ENCODE peak calls at places on chromosomes 2 and 18, in ten cellular contexts. R is fibroblast of villous mesenchyme, M is fibroblast of lung, E is MCF 10A, C is HFFc6, N is cardiac fibroblast, K is cardiac muscle cell, Z is Calu3, G is mammary epithelial cell, X is esophagus squamous epithelium. L is an unnamed sample.

GRCh38 chr2:17754773-17755425 is 961 bp downstream of the GEN1 start:
- DNase-seq in G (no peak), E (peak), R (peak), C (no peak), N (peak), M (no peak), Z (no peak), X (no peak), K (no peak), L (no peak)

GRCh38 chr18:40841473-40841872 is 1113.6 kb upstream of the PIK3C3 start:
- DNase-seq in M (peak), E (peak), G (peak), X (no peak), Z (no peak), R (peak), K (no peak), C (peak), N (peak), L (no peak)

GRCh38 chr2:232238108-232238507 is 140.4 kb upstream of the ALPP start:
- DNase-seq in Z (peak), R (peak), M (peak), C (no peak), K (no peak), N (peak), X (no peak), G (no peak), E (no peak), L (no peak)

GRCh38 chr2:236861196-236861875 is 224.4 kb upstream of the COPS8 start:
- DNase-seq in R (no peak), X (no peak), Z (no peak), C (no peak), K (no peak), N (no peak), G (no peak), M (no peak), E (no peak), L (no peak)

GRCh38 chr18:75874401-75875093 is 447.0 kb upstream of the SMIM21 start:
- DNase-seq in C (no peak), R (no peak), N (no peak), X (no peak), K (peak), E (no peak), G (no peak), Z (no peak), M (peak), L (no peak)

GRCh38 chr2:102449370-102449974 is 23.6 kb upstream of the SLC9A4 start:
- DNase-seq in X (no peak), M (peak), Z (peak), R (peak), K (peak), C (peak), N (peak), G (peak), E (peak), L (peak)

GRCh38 chr2:225177098-225177497 is 134.8 kb upstream of the DOCK10 start:
- DNase-seq in K (no peak), N (peak), G (peak), R (peak), X (no peak), E (peak), C (peak), M (peak), Z (no peak), L (no peak)

GRCh38 chr2:46981662-46982351 is 66.2 kb upstream of the MCFD2 start:
- DNase-seq in M (no peak), X (no peak), Z (no peak), K (no peak), N (no peak), G (no peak), R (no peak), C (no peak), E (no peak), L (no peak)

GRCh38 chr2:63545023-63545422 is 43.3 kb downstream of the WDPCP start:
- DNase-seq in G (no peak), N (no peak), X (no peak), C (no peak), Z (no peak), E (no peak), R (no peak), K (no peak), M (no peak), L (no peak)

GRCh38 chr2:44169155-44169898 is 652 bp downstream of the PPM1B start:
- DNase-seq in K (peak), M (peak), E (peak), C (peak), R (peak), X (peak), N (peak), G (peak), Z (peak), L (peak)

GRCh38 chr2:16211341-16211740 is 271.0 kb downstream of the MYCN start:
- DNase-seq in E (no peak), C (no peak), X (no peak), G (no peak), K (no peak), N (no peak), R (no peak), Z (no peak), M (no peak), L (no peak)

GRCh38 chr2:237196866-237197618 is 111.4 kb downstream of the COPS8 start:
- DNase-seq in C (peak), X (no peak), Z (peak), G (peak), N (peak), M (peak), R (peak), E (peak), K (no peak), L (no peak)

GRCh38 chr2:157221394-157221988 is 36.0 kb upstream of the GALNT5 start:
- DNase-seq in G (no peak), R (no peak), E (no peak), N (no peak), X (no peak), M (no peak), C (no peak), Z (no peak), K (no peak), L (no peak)

GRCh38 chr2:8837795-8838140 is 355 bp upstream of the KIDINS220 start:
- DNase-seq in X (no peak), R (no peak), Z (no peak), E (no peak), N (no peak), M (no peak), G (no peak), C (no peak), K (no peak), L (no peak)

GRCh38 chr2:64019083-64019974 is at the start of gene VPS54:
- DNase-seq in E (peak), R (peak), G (peak), Z (peak), M (peak), X (no peak), K (peak), N (peak), C (peak), L (peak)

GRCh38 chr2:101076581-101076980 is 74.5 kb downstream of the RPL31 start:
- DNase-seq in N (no peak), X (no peak), K (no peak), R (peak), M (no peak), G (no peak), Z (no peak), E (no peak), C (no peak), L (no peak)

GRCh38 chr2:216665717-216666116 is 29.6 kb downstream of the IGFBP5 start:
- DNase-seq in K (peak), G (peak), R (no peak), M (no peak), E (peak), X (no peak), C (no peak), Z (peak), N (no peak), L (no peak)

GRCh38 chr2:103008586-103008985 is 246.8 kb downstream of the TMEM182 start:
- DNase-seq in M (no peak), N (no peak), E (no peak), R (no peak), X (no peak), C (no peak), K (peak), G (no peak), Z (no peak), L (no peak)

GRCh38 chr2:224837558-224837957 is 121.4 kb upstream of the CCDC195 start:
- DNase-seq in R (peak), N (peak), C (peak), G (peak), K (no peak), E (peak), X (no peak), M (peak), Z (no peak), L (no peak)

GRCh38 chr2:211846714-211847113 is 691.9 kb downstream of the ERBB4 start:
- DNase-seq in X (no peak), Z (no peak), C (no peak), N (no peak), R (no peak), K (no peak), G (no peak), E (no peak), M (no peak), L (no peak)

GRCh38 chr2:120769076-120769786 is 33.6 kb downstream of the GLI2 start:
- DNase-seq in K (no peak), N (no peak), E (no peak), C (no peak), Z (no peak), M (no peak), G (no peak), R (no peak), X (no peak), L (no peak)

GRCh38 chr2:112636605-112637288 is 9.0 kb upstream of the SLC20A1 start:
- DNase-seq in N (no peak), X (no peak), Z (no peak), K (no peak), C (no peak), M (no peak), E (no peak), R (no peak), G (no peak), L (peak)

GRCh38 chr18:6997802-6998201 is 119.8 kb downstream of the LAMA1 start:
- DNase-seq in E (no peak), M (peak), R (no peak), K (no peak), Z (no peak), C (no peak), N (peak), G (no peak), X (no peak), L (no peak)

DNA sequence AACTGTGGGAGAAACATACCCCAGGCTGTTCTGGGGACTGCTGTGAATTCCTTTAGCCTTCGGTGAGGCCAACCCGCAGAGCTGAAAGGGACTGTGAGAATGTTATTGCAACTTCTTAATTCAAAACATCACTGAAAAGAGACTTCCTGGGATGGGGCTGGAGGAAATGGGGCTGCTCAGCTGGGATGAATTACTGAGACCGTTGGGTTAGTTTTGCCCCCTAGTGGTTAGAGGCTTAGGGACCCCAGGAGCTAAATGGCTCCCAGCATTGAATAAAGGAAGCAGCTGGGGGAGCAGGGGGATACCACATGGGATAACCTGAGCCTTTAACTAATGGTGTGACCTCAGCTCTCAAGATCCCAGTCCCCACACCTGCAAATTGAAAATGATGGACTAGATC is 941.1 kb upstream of the FANCL start:
- DNase-seq in C (no peak), Z (peak), R (peak), E (peak), N (no peak), X (no peak), M (no peak), G (no peak), K (peak), L (peak)
- TF ChIP-seq CTCF in C (peak), Z (peak), R (peak), E (no peak), N (no peak), X (no peak), M (peak), G (peak), K (peak), L (peak)

GRCh38 chr18:44323125-44323524 is 357.6 kb upstream of the SETBP1 start:
- DNase-seq in G (no peak), Z (no peak), E (no peak), X (no peak), R (no peak), N (no peak), C (no peak), K (no peak), M (peak), L (no peak)

GRCh38 chr18:44321868-44322590 is 358.7 kb upstream of the SETBP1 start:
- DNase-seq in K (no peak), N (no peak), C (no peak), G (no peak), E (no peak), Z (no peak), R (peak), M (no peak), X (no peak), L (no peak)

GRCh38 chr18:44325903-44326650 is 354.6 kb upstream of the SETBP1 start:
- DNase-seq in K (peak), N (peak), X (no peak), C (no peak), G (peak), R (peak), M (peak), Z (peak), E (peak), L (peak)

GRCh38 chr18:44324361-44324760 is 356.3 kb upstream of the SETBP1 start:
- DNase-seq in N (no peak), Z (no peak), X (no peak), E (no peak), G (no peak), M (no peak), R (no peak), K (no peak), C (no peak), L (no peak)

DNA sequence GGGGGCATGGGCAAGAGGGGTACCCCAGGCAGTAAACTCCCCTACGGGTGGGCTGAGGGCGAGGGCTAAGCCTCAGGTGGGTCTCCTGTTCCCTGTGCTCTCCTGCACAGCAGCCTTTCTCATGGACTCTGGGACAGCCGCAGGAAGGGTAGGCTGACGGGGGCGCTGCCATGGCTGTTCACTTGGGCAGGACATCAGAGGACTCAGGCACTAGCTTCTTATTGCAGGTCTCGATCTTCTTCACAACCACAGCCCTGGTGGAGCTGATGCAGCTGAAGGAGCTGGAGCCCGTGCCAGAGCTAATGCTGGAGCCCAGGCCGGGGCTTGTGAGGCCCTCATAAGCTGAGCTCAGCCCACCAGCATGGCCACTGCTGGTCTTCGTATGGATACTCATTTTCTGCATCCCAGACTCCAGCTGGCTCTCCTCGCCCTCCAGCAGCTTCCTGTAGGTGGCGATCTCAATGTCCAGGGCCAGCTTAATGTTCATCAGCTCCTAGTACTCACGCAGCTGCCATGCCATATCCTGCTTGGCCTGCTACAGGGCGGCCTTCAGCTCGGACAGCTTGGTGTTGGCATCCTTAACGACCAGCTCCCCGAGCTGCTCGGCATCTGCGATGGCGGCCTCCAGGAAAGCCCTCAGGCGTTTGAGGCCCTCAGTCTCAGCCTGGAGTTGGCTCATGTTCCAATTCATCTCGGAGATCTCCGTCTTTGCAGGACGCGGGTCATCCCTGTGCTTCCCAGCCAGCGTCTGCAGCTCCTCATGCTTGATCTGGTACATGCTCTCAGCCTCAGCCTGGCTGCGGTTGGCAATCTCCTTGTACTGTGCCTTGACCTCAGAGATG is 359.8 kb upstream of the SETBP1 start:
- DNase-seq in X (no peak), N (no peak), R (no peak), G (no peak), C (no peak), Z (no peak), E (no peak), K (no peak), M (no peak), L (no peak)
- TF ChIP-seq CTCF in X (no peak), N (peak), R (no peak), G (no peak), C (no peak), Z (no peak), E (no peak), K (no peak), M (no peak), L (no peak)

DNA sequence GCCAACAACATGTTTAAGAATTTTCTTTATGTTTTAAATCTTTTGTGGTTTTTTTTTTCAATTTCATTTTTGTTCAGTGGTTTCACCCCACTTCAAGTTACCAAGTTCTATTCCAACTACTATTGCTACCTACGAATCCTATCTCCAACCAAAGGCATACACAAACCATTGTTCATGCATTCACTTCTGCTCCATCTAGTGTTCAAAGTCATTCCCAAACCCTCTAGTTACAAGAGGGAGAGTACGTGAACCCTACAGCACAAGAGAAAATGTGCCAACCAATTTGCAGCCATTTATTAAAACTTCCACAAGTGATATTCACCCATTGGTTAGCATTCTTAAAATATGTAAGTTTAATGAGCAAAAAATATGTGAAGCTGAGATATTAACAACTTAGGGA is 295.1 kb upstream of the KYNU start:
- DNase-seq in X (no peak), R (no peak), C (no peak), M (no peak), Z (no peak), G (no peak), K (no peak), E (peak), N (no peak), L (no peak)
- TF ChIP-seq CTCF in X (no peak), R (no peak), C (no peak), M (no peak), Z (no peak), G (peak), K (no peak), E (peak), N (no peak), L (no peak)

GRCh38 chr2:66050392-66050791 is 384.5 kb upstream of the MEIS1 start:
- DNase-seq in K (no peak), R (no peak), E (no peak), Z (no peak), N (no peak), M (no peak), X (no peak), G (no peak), C (no peak), L (no peak)
- TF ChIP-seq CTCF in K (no peak), R (no peak), E (no peak), Z (no peak), N (no peak), M (no peak), X (peak), G (no peak), C (no peak), L (no peak)

GRCh38 chr2:222797308-222797707 is 63.5 kb upstream of the ACSL3 start:
- DNase-seq in E (peak), Z (no peak), R (peak), C (peak), K (no peak), N (peak), M (peak), G (no peak), X (no peak), L (no peak)
- TF ChIP-seq CTCF in E (peak), Z (peak), R (peak), C (peak), K (peak), N (peak), M (peak), G (peak), X (peak), L (peak)

DNA sequence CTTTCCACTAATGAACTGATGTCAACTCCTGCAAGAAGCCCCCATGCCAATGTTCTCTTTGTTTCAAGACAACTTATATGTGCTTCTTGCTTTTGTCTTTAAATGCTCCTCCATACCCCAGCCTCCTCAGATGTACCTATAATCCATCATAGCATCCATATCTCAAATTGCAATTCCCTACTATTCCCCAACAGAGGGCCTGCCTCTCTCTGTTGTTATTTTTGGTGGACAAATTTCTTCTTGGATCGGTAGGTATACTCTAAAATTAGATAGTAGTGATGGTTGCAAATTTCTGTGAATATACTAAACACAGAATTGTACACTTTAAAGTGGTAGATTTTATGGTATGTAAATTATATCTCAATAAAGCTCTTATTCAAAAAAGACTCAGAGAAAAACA is 820.1 kb downstream of the METTL4 start:
- DNase-seq in R (no peak), C (no peak), Z (no peak), G (no peak), K (no peak), X (no peak), N (no peak), E (peak), M (no peak), L (no peak)
- TF ChIP-seq CTCF in R (no peak), C (no peak), Z (no peak), G (peak), K (no peak), X (no peak), N (no peak), E (no peak), M (no peak), L (no peak)

L was measured in GM20000.